ENCODE peak calls at places on chromosomes 7 and 10, in six cellular contexts. M is prostate gland; P is GM12865; Y is GM23338; R is CD4-positive, alpha-beta T cell; B is Calu3. O is an unnamed sample.

GRCh38 chr7:28395806-28396205 is 16.5 kb upstream of the CREB5 start:
- DNase-seq in M (no peak), P (no peak), Y (no peak), R (no peak), B (no peak), O (no peak)

GRCh38 chr7:50620418-50620817 is 55.2 kb upstream of the DDC start:
- DNase-seq in M (no peak), P (no peak), Y (no peak), R (no peak), B (no peak), O (no peak)

GRCh38 chr10:43110318-43111071 is 27.8 kb upstream of the CSGALNACT2 start:
- DNase-seq in M (no peak), P (peak), Y (no peak), R (no peak), B (no peak), O (no peak)

GRCh38 chr7:149706398-149706797 is 67.0 kb downstream of the ZNF467 start:
- DNase-seq in M (no peak), P (no peak), Y (no peak), R (no peak), B (no peak), O (no peak)

GRCh38 chr7:139490130-139490529 is 6.7 kb upstream of the KLRG2 start:
- DNase-seq in M (peak), P (no peak), Y (no peak), R (no peak), B (no peak), O (no peak)

GRCh38 chr7:42694894-42695553 is 216.8 kb downstream of the C7orf25 start:
- DNase-seq in M (peak), P (no peak), Y (no peak), R (no peak), B (no peak), O (no peak)

GRCh38 chr10:64079341-64079740 is 558.1 kb downstream of the REEP3 start:
- DNase-seq in M (no peak), P (no peak), Y (no peak), R (no peak), B (no peak), O (no peak)

GRCh38 chr7:142722289-142722794 is 26.9 kb upstream of the PRSS1 start:
- DNase-seq in M (no peak), P (no peak), Y (no peak), R (no peak), B (no peak), O (no peak)

GRCh38 chr10:81920213-81920829 is 45.3 kb downstream of the NRG3 start:
- DNase-seq in M (no peak), P (peak), Y (peak), R (no peak), B (peak), O (no peak)

GRCh38 chr10:22500567-22501369 is 155.5 kb downstream of the SPAG6 start:
- DNase-seq in M (no peak), P (no peak), Y (no peak), R (no peak), B (no peak), O (no peak)

GRCh38 chr7:10934292-10934691 is 39.4 kb upstream of the PHF14 start:
- DNase-seq in M (no peak), P (no peak), Y (no peak), R (no peak), B (no peak), O (no peak)

GRCh38 chr10:73413528-73414229 is at the start of gene ANXA7:
- DNase-seq in M (peak), P (peak), Y (peak), R (peak), B (peak), O (peak)

GRCh38 chr10:73410897-73411296 is 3.0 kb downstream of the ANXA7 start:
- DNase-seq in M (no peak), P (no peak), Y (no peak), R (no peak), B (no peak), O (no peak)

GRCh38 chr10:73416571-73416970 is 2.7 kb upstream of the ANXA7 start:
- DNase-seq in M (no peak), P (no peak), Y (no peak), R (no peak), B (no peak), O (no peak)

GRCh38 chr10:73413108-73413527 is 740 bp downstream of the ANXA7 start:
- DNase-seq in M (peak), P (peak), Y (peak), R (peak), B (peak), O (no peak)

DNA sequence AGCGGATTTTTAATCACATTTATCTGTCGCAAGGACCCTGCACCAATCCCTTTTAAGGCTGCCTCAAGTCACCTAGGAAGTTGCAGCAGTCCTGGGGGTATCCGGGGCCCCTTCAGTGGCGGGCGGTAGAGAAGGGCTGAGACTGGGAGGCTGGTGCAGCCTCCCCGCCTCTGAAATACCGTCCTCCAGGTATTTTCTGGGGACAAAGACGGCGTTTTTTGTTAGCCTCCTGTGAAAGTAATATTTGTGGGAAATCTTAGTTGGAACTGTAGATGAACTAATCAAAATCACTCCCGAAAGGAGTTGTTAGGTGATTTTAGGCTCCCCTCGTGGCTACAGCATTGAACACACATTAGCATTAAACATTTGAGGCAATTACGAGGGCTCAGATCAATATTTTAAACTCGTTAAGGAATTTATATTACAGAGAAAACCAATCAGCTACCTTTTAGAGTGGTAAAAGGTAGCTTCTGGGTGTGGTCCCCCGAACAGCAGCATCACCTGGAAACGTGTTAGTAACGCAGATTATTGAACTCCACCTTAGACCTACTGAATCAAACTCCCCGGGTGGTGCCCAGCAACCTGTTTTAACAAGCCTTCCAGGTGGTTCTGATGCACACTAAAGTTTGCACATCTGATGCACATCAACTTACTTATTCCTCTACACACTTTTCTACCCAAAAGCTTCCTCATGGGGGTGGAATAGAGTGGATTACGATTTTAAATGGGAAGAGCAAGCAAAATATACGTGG is 548 bp upstream of the ANXA7 start:
- DNase-seq in M (no peak), P (no peak), Y (peak), R (no peak), B (peak), O (no peak)
- TF ChIP-seq CTCF in M (no peak), P (no peak), Y (no peak), R (peak), B (peak), O (no peak)

GRCh38 chr7:136183981-136184380 is 206.8 kb upstream of the MTPN start:
- DNase-seq in M (no peak), P (no peak), Y (peak), R (no peak), B (no peak), O (no peak)
- TF ChIP-seq CTCF in M (no peak), P (no peak), Y (peak), R (no peak), B (no peak), O (no peak)

DNA sequence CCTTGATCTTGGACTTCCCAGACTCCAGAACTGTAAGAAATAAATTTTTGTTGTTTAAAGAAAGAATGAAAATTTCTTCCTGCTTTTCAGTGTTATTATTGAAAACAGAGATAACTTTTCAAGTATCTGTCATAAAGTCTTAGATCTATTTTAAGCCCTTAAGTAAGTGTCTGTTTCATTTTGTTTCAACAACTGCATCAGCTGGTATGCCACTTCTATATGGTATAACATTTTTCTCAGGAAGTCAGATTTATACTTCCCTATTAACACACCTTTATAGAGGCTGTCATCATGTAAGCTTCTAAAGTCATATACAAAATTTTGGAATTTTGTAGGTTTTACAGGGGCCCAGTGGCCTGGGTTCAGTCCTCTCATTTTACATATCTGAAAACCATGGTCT is 24.4 kb downstream of the RALA start:
- DNase-seq in M (no peak), P (no peak), Y (no peak), R (no peak), B (no peak), O (no peak)
- TF ChIP-seq CTCF in M (no peak), P (no peak), Y (no peak), R (no peak), B (no peak), O (no peak)

GRCh38 chr10:3321123-3321522 is 148.5 kb upstream of the PITRM1 start:
- DNase-seq in M (no peak), P (no peak), Y (no peak), R (no peak), B (no peak), O (no peak)

GRCh38 chr10:3323865-3324498 is 151.4 kb upstream of the PITRM1 start:
- DNase-seq in M (no peak), P (no peak), Y (no peak), R (no peak), B (no peak), O (no peak)

GRCh38 chr10:3330687-3331086 is 158.1 kb upstream of the PITRM1 start:
- DNase-seq in M (no peak), P (peak), Y (no peak), R (no peak), B (peak), O (no peak)

GRCh38 chr10:3324572-3324971 is 152.0 kb upstream of the PITRM1 start:
- DNase-seq in M (no peak), P (no peak), Y (no peak), R (no peak), B (no peak), O (no peak)

GRCh38 chr10:3325954-3326353 is 153.4 kb upstream of the PITRM1 start:
- DNase-seq in M (no peak), P (no peak), Y (no peak), R (no peak), B (no peak), O (no peak)
- TF ChIP-seq CTCF in M (no peak), P (no peak), Y (no peak), R (no peak), B (no peak), O (no peak)

GRCh38 chr10:108244443-108245228 is 1080.1 kb upstream of the SORCS1 start:
- DNase-seq in M (no peak), P (no peak), Y (no peak), R (no peak), B (no peak), O (no peak)

GRCh38 chr10:108250954-108251620 is 1086.6 kb upstream of the SORCS1 start:
- DNase-seq in M (no peak), P (no peak), Y (no peak), R (no peak), B (no peak), O (no peak)

GRCh38 chr10:108254089-108254488 is 1089.6 kb upstream of the SORCS1 start:
- DNase-seq in M (no peak), P (no peak), Y (no peak), R (no peak), B (no peak), O (no peak)

DNA sequence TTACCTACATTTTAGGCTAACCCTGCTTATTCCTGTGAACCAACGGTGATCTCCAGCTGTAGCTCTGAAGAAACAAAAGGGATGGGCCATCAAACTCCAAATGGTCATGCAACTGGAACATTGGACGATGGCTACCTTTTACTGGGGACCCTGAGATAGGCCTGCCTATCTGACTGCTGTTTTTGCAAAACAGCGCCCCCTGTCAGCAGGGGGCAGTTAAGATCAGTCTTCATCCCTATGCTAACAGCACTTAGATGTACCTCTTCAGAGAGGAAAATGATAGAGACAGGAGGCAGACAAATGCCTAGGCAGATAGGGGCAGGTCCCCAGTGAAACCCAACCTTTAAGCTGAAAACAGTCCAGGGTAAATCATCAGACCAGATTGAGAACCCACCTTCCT is 1085.4 kb upstream of the SORCS1 start:
- DNase-seq in M (no peak), P (peak), Y (peak), R (no peak), B (no peak), O (no peak)
- TF ChIP-seq CTCF in M (no peak), P (peak), Y (peak), R (no peak), B (no peak), O (no peak)

DNA sequence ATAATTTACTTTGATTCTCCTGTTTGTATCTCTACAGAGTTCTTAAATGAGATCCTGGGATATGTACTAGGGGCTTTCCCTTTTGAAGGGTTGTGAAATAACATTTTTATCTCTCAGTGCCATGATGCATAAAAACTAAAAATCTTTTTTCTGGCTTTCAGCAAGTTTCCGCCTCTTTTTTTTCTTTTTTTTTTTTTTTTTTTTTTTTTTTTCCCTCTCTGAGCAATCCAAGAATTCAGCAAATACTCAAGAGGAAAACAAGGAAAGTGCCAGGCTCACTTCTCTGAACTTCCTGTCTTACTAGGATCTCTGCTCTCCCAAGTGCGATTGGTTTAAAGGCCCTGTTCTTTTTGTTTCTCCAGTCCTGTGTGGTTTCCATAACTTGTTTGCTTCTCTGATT is 79.9 kb downstream of the HYCC1 start:
- DNase-seq in M (no peak), P (no peak), Y (peak), R (no peak), B (no peak), O (no peak)
- TF ChIP-seq CTCF in M (no peak), P (no peak), Y (no peak), R (no peak), B (no peak), O (no peak)

O was measured in activated B cell treated with CpG ODN at 0.5 μM for 24 hours.